ENCODE peak calls at places on chromosomes 12 and 14, in five cellular contexts. W is activated T-cell treated with anti-CD3 and anti-CD28 coated beads for 1 hour; F is GF-D8; M is Right ventricle myocardium superior; L is stimulated activated CD4-positive, alpha-beta T cell treated with anti-CD3 and anti-CD28 coated beads, Interleukin-1b, Interleukin-23, amount 100 ng/mL, for 24 hours. J is an unnamed sample.

GRCh38 chr14:97850886-97851285 is 1053.7 kb downstream of the VRK1 start:
- DNase-seq in W (no peak), F (no peak), M (no peak), L (no peak), J (no peak)

GRCh38 chr14:64118892-64119291 is 175.3 kb downstream of the ESR2 start:
- DNase-seq in W (no peak), F (no peak), M (no peak), L (no peak), J (no peak)

GRCh38 chr12:104215638-104216297 is at the start of gene TXNRD1:
- DNase-seq in W (peak; percentile 75), F (peak; percentile 38), M (peak; percentile 92), L (peak; percentile 77), J (no peak)

GRCh38 chr14:92657457-92658142 is 90.8 kb downstream of the LGMN start:
- DNase-seq in W (no peak), F (peak; percentile 44), M (peak; percentile 81), L (no peak), J (no peak)

GRCh38 chr14:32507029-32507984 is 178.2 kb downstream of the AKAP6 start:
- DNase-seq in W (no peak), F (no peak), M (no peak), L (no peak), J (no peak)

GRCh38 chr12:124939428-124940142 is 25.1 kb upstream of the UBC start:
- DNase-seq in W (peak; percentile 83), F (no peak), M (peak; percentile 89), L (peak; percentile 83), J (no peak)

GRCh38 chr12:46944104-46944503 is 118.3 kb upstream of the SLC38A4 start:
- DNase-seq in W (no peak), F (no peak), M (no peak), L (no peak), J (no peak)

GRCh38 chr12:94777936-94778335 is 127.6 kb upstream of the TMCC3 start:
- DNase-seq in W (no peak), F (no peak), M (no peak), L (no peak), J (no peak)

GRCh38 chr12:113392988-113393579 is 10.6 kb downstream of the SDS start:
- DNase-seq in W (no peak), F (no peak), M (peak; percentile 55), L (no peak), J (no peak)

GRCh38 chr12:50482566-50482965 is 22.2 kb upstream of the DIP2B start:
- DNase-seq in W (no peak), F (no peak), M (no peak), L (no peak), J (no peak)